ENCODE peak calls at places on chromosomes 2 and 18, in six cellular contexts. T is GM20000, M is HFF-Myc, R is HFFc6, B is breast epithelium, D is brain microvascular endothelial cell. O is an unnamed sample.

GRCh38 chr2:49306925-49307324 is 152.6 kb upstream of the FSHR start:
- DNase-seq in T (no peak), M (no peak), R (no peak), B (no peak), D (no peak), O (no peak)

GRCh38 chr2:174024524-174025270 is 59.5 kb upstream of the SP3 start:
- DNase-seq in T (no peak), M (peak; percentile 69), R (no peak), B (peak; percentile 65), D (peak; percentile 53), O (no peak)

GRCh38 chr18:58381676-58382411 is 247.0 kb downstream of the ALPK2 start:
- DNase-seq in T (no peak), M (no peak), R (no peak), B (no peak), D (no peak), O (no peak)

GRCh38 chr2:9230051-9230802 is 23.6 kb downstream of the ASAP2 start:
- DNase-seq in T (no peak), M (no peak), R (no peak), B (no peak), D (peak; percentile 40), O (peak; percentile 72)

GRCh38 chr18:55996726-55997125 is 408.7 kb upstream of the TCF4 start:
- DNase-seq in T (no peak), M (no peak), R (no peak), B (no peak), D (no peak), O (no peak)

GRCh38 chr2:15927546-15928218 is 12.7 kb upstream of the MYCN start:
- DNase-seq in T (no peak), M (no peak), R (no peak), B (no peak), D (no peak), O (no peak)

GRCh38 chr18:51668101-51668500 is 470.6 kb upstream of the MEX3C start:
- DNase-seq in T (peak; percentile 46), M (peak; percentile 1), R (peak; percentile 2), B (peak; percentile 59), D (peak; percentile 41), O (peak; percentile 83)

GRCh38 chr2:17643031-17643615 is 102.6 kb downstream of the VSNL1 start:
- DNase-seq in T (no peak), M (peak; percentile 96), R (peak; percentile 93), B (no peak), D (peak; percentile 95), O (no peak)

GRCh38 chr18:37368110-37368812 is 197.3 kb downstream of the CELF4 start:
- DNase-seq in T (no peak), M (no peak), R (no peak), B (no peak), D (no peak), O (no peak)

GRCh38 chr2:20862850-20863249 is 39.9 kb upstream of the LDAH start:
- DNase-seq in T (no peak), M (no peak), R (no peak), B (no peak), D (no peak), O (no peak)

DNA sequence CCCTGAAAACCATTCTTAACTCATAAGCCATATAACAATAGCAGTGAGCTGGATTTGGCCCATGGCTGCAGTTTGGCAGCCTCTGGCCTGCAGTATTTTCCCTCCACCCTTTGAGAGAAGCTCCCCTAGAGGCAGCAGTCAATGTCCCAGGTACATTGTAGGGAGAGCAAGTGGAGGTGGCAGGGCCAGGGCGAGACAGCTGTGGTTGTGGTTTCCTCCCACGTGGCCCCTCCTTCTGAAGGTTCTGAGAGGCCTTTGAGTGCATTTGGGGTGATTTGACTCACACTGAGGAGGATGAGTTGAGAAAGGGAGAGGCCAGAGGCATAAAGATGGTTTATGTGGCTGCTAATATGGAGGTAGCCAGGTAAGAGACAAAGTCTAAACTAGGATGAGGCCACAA is 45.5 kb upstream of the LDAH start:
- DNase-seq in T (peak; percentile 70), M (no peak), R (no peak), B (no peak), D (no peak), O (no peak)
- TF ChIP-seq CTCF in T (no peak), M (no peak), R (no peak), B (no peak), D (no peak), O (no peak)

DNA sequence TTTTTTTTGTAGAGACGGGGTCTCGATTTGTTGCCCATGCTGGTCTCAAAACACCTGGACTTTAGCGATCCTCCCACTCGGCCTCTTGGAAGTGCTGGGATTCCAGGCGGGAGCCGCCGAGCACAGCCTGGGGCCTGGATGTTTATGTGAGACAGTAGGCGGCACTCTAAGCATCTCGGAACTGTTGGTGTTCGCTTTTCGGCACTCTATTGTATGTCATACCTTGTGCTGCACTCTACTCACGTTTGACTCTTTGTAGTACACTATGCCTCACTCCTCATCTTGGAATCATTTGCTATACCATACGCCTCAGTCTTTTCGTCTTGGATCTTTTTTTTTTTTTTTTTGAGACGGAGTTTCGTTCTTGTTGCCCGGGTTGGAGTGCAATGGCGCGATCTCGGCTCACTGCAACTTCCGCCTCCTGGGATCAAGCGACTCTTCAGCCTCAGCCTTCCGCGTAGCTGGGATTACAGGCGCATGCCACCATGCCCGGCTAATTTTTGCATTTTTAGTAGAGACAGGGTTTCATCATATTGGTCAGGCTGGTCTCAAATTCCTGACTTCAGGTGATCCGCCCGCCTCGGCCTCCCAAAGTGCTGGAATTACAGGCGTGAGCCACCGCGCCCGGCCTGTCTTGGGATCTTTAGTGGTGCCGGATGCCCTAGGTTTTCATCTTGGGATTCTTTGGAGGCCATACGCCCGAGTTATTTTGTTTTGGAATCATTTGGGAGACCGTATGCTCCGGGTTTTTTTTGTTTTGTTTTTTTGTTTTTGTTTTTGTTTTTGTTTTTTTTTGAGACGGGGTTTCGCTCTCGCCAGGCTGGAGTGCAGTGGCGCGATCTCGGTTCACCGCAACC is 24.2 kb upstream of the ZDBF2 start:
- DNase-seq in T (no peak), M (no peak), R (peak; percentile 8), B (no peak), D (no peak), O (no peak)
- TF ChIP-seq CTCF in T (peak; percentile 18), M (no peak), R (peak; percentile 28), B (no peak), D (peak; percentile 36), O (no peak)

GRCh38 chr2:85058619-85058941 is 74.6 kb upstream of the TCF7L1 start:
- DNase-seq in T (no peak), M (no peak), R (no peak), B (no peak), D (no peak), O (no peak)

GRCh38 chr2:85064927-85065630 is 68.1 kb upstream of the TCF7L1 start:
- DNase-seq in T (no peak), M (no peak), R (no peak), B (no peak), D (no peak), O (peak; percentile 50)

GRCh38 chr2:85066006-85066405 is 67.2 kb upstream of the TCF7L1 start:
- DNase-seq in T (no peak), M (no peak), R (no peak), B (no peak), D (no peak), O (no peak)

GRCh38 chr2:85063981-85064599 is 69.1 kb upstream of the TCF7L1 start:
- DNase-seq in T (no peak), M (no peak), R (no peak), B (no peak), D (no peak), O (no peak)

DNA sequence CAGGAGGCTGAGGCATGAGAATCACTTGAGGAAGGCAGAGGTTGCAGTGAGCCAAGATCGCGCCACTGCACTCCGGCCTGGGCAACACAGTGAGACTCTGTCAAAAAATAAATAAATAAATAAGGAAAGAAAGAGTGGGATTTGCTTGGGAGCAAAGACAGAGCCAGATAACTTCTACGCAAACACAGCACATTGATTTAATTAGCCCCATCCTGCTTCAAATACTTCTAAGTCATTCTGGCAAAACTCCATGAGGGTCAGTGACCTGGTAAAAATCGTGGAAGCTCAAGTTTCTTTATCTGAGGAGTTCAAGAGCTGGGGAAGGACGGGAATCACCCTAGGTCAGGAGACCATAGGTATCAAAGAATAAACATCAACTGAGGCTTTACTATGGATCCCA is 70.6 kb upstream of the TCF7L1 start:
- DNase-seq in T (no peak), M (peak; percentile 90), R (peak; percentile 24), B (no peak), D (no peak), O (no peak)
- TF ChIP-seq CTCF in T (no peak), M (no peak), R (no peak), B (no peak), D (no peak), O (no peak)

DNA sequence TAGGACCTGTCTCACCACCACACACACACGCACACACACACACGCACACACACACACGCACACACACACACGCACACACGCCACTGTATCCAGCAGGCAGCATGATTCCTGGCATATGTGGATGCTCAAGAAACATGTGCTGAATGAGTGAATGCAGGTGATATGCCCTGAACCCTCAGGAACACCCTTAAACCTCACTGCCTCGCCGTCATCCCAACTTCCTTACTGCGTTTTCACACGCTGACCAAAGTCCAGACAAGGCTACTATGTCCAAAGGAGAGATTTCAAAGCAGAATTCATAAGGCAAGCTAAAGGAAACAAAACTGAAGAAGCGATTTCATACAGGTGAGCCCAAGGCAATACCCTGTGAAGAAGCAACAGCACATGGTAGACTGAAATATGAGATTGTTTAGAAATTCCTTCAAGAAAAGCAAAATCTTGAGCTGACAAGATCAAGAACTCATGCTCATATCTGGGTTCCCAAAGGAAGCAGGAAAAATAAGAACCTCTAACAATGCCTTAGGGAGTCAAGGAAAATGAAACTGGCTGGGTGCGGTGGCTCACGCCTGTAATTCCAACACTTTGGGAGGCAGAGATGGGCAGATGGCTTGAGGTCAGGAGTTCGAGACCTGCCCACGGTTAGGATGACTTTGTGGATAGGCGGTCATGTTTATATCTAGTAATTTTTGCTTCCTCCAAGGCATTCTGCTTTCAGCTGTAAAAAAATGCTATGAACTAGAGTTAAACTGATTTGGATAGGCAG is 69.1 kb downstream of the TNFRSF11A start:
- DNase-seq in T (no peak), M (no peak), R (no peak), B (no peak), D (no peak), O (no peak)
- TF ChIP-seq CTCF in T (no peak), M (no peak), R (no peak), B (no peak), D (no peak), O (no peak)

O was measured in glutamatergic neuron.